ENCODE peak calls at places on chromosomes 5 and 9, in four cellular contexts. Z, W, H and X are unnamed samples.

GRCh38 chr5:75108931-75109596 is 56.7 kb upstream of the GCNT4 start:
- DNase-seq in Z (no peak), W (no peak), H (no peak), X (no peak)

GRCh38 chr5:53360811-53361210 is 119.6 kb upstream of the FST start:
- DNase-seq in Z (no peak), W (peak; percentile 67), H (peak; percentile 94), X (no peak)

GRCh38 chr9:96009690-96010477 is 134.4 kb downstream of the ERCC6L2 start:
- DNase-seq in Z (peak; percentile 17), W (no peak), H (no peak), X (no peak)

GRCh38 chr9:81557957-81558791 is 131.2 kb downstream of the TLE1 start:
- DNase-seq in Z (no peak), W (peak; percentile 72), H (peak; percentile 98), X (no peak)

GRCh38 chr9:89789922-89790510 is 185.2 kb downstream of the GADD45G start:
- DNase-seq in Z (no peak), W (no peak), H (no peak), X (no peak)

GRCh38 chr5:149227168-149227826 is 44.4 kb upstream of the AFAP1L1 start:
- DNase-seq in Z (no peak), W (no peak), H (peak; percentile 66), X (no peak)

GRCh38 chr9:7536310-7536939 is 263.2 kb downstream of the DMAC1 start:
- DNase-seq in Z (peak; percentile 70), W (peak; percentile 27), H (peak; percentile 51), X (no peak)

GRCh38 chr9:32554107-32554506 is 1.7 kb upstream of the TOPORS start:
- DNase-seq in Z (no peak), W (no peak), H (peak; percentile 27), X (no peak)

GRCh38 chr9:109912726-109913460 is 132.9 kb downstream of the PALM2AKAP2 start:
- DNase-seq in Z (peak; percentile 54), W (no peak), H (peak; percentile 66), X (no peak)

GRCh38 chr5:56699588-56699987 is 115.8 kb upstream of the MAP3K1 start:
- DNase-seq in Z (no peak), W (no peak), H (no peak), X (no peak)

GRCh38 chr9:77926314-77926959 is 105.2 kb downstream of the GNAQ start:
- DNase-seq in Z (no peak), W (peak; percentile 22), H (peak; percentile 81), X (no peak)

GRCh38 chr5:138336952-138337684 is 948 bp upstream of the FAM53C start:
- DNase-seq in Z (no peak), W (no peak), H (no peak), X (peak; percentile 79)

GRCh38 chr5:130545291-130545690 is 619.8 kb downstream of the HINT1 start:
- DNase-seq in Z (no peak), W (no peak), H (no peak), X (no peak)
- TF ChIP-seq CTCF in Z (no peak), W (no peak), H (no peak), X (no peak)

GRCh38 chr5:10995891-10996290 is 234.9 kb upstream of the DAP start:
- DNase-seq in Z (no peak), W (no peak), H (no peak), X (no peak)

GRCh38 chr5:10999714-11000113 is 238.7 kb upstream of the DAP start:
- DNase-seq in Z (no peak), W (no peak), H (no peak), X (no peak)

GRCh38 chr5:10990626-10991025 is 229.6 kb upstream of the DAP start:
- DNase-seq in Z (no peak), W (no peak), H (no peak), X (no peak)

GRCh38 chr5:10989577-10990263 is 228.7 kb upstream of the DAP start:
- DNase-seq in Z (no peak), W (no peak), H (no peak), X (no peak)

GRCh38 chr5:10994088-10994986 is 233.3 kb upstream of the DAP start:
- DNase-seq in Z (no peak), W (no peak), H (no peak), X (no peak)
- TF ChIP-seq CTCF in Z (no peak), W (no peak), H (no peak), X (no peak)

GRCh38 chr9:86941196-86941595 is 6.1 kb downstream of the GAS1 start:
- DNase-seq in Z (no peak), W (no peak), H (no peak), X (no peak)
- TF ChIP-seq CTCF in Z (no peak), W (no peak), H (no peak), X (no peak)

GRCh38 chr5:91109634-91110033 is 273.5 kb downstream of the ARRDC3 start:
- DNase-seq in Z (no peak), W (no peak), H (peak; percentile 46), X (no peak)
- TF ChIP-seq CTCF in Z (no peak), W (no peak), H (peak; percentile 10), X (no peak)

DNA sequence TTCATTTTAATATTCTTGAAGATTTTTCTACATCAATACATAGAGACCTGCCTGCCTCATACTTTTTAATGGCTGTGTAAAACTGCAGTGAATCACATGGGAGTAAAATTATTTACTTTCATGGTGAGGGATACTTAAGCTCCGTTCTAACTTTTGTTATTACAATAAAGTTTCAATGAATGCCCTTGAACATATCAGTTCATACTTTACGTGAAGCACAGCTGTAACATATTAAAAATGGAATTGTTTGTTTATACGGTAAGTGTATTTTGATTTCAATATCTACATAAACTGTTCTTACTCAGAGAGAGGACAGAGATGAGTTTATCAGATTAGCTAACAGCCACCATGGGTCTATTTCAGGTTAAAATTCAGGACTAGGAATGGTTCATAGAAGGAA is 155.1 kb downstream of the NR3C1 start:
- DNase-seq in Z (no peak), W (no peak), H (no peak), X (no peak)
- TF ChIP-seq CTCF in Z (no peak), W (no peak), H (no peak), X (no peak)